ENCODE peak calls at places on chromosome 12, in six cellular contexts. M is fibroblast of lung, T is left ventricle myocardium inferior, H is endothelial cell of umbilical vein, Z is left lung, C is neuronal stem cell. J is an unnamed sample. For H3K9me3, the result is how much of the 10 kb centered on the place peaks cover.

GRCh38 chr12:6262211-6262610 is 48.3 kb upstream of the PLEKHG6 start:
- DNase-seq in M (no peak), T (no peak), H (no peak), Z (no peak), C (no peak), J (no peak)

GRCh38 chr12:38961683-38962082 is 56.3 kb upstream of the CPNE8 start:
- DNase-seq in M (no peak), T (no peak), H (no peak), Z (no peak), C (no peak), J (no peak)

GRCh38 chr12:575948-576612 is 87.2 kb downstream of the NINJ2 start:
- DNase-seq in M (peak), T (peak), H (peak), Z (peak), C (peak), J (no peak)

GRCh38 chr12:92927436-92928116 is 1.5 kb downstream of the EEA1 start:
- DNase-seq in M (peak), T (no peak), H (peak), Z (no peak), C (no peak), J (no peak)

GRCh38 chr12:25051583-25052190 is 102.8 kb upstream of the BCAT1 start:
- DNase-seq in M (no peak), T (no peak), H (no peak), Z (no peak), C (no peak), J (no peak)

GRCh38 chr12:121495746-121496145 is 85.1 kb downstream of the KDM2B start:
- DNase-seq in M (no peak), T (no peak), H (no peak), Z (no peak), C (no peak), J (no peak)

GRCh38 chr12:96141216-96141944 is 52.8 kb upstream of the ELK3 start:
- DNase-seq in M (peak), T (no peak), H (peak), Z (no peak), C (no peak), J (no peak)

GRCh38 chr12:56126732-56127239 is 1.3 kb upstream of the ESYT1 start:
- DNase-seq in M (no peak), T (no peak), H (peak), Z (no peak), C (no peak), J (no peak)

GRCh38 chr12:97556201-97556824 is 93.7 kb downstream of the RMST start:
- DNase-seq in M (peak), T (peak), H (peak), Z (peak), C (no peak), J (no peak)

GRCh38 chr12:116172224-116172849 is 105.2 kb downstream of the MED13L start:
- DNase-seq in M (no peak), T (no peak), H (peak), Z (no peak), C (no peak), J (no peak)

GRCh38 chr12:93062100-93062419 is 133.0 kb upstream of the EEA1 start:
- DNase-seq in M (no peak), T (no peak), H (no peak), Z (no peak), C (no peak), J (no peak)

GRCh38 chr12:124695861-124696260 is 128.4 kb upstream of the NCOR2 start:
- DNase-seq in M (peak), T (peak), H (no peak), Z (no peak), C (no peak), J (no peak)

GRCh38 chr12:76266797-76267196 is 81.4 kb downstream of the BBS10 start:
- DNase-seq in M (peak), T (peak), H (peak), Z (no peak), C (no peak), J (peak)

GRCh38 chr12:50083301-50083700 is 1.8 kb upstream of the SMARCD1 start:
- DNase-seq in M (no peak), T (no peak), H (no peak), Z (no peak), C (no peak), J (no peak)

GRCh38 chr12:45670339-45671065 is 59.0 kb upstream of the ARID2 start:
- DNase-seq in M (no peak), T (no peak), H (no peak), Z (no peak), C (no peak), J (no peak)

GRCh38 chr12:120928864-120929652 is 24.9 kb upstream of the SPPL3 start:
- DNase-seq in M (no peak), T (no peak), H (no peak), Z (no peak), C (no peak), J (no peak)

GRCh38 chr12:52692253-52692652 is 11.1 kb downstream of the KRT77 start:
- DNase-seq in M (no peak), T (no peak), H (no peak), Z (no peak), C (no peak), J (no peak)

GRCh38 chr12:7093892-7094291 is 1.6 kb upstream of the C1R start:
- DNase-seq in M (no peak), T (no peak), H (no peak), Z (no peak), C (no peak), J (no peak)

GRCh38 chr12:29226621-29227020 is 77.5 kb downstream of the FAR2 start:
- DNase-seq in M (peak), T (no peak), H (no peak), Z (no peak), C (no peak), J (no peak)

GRCh38 chr12:108832730-108833354 is 24.5 kb downstream of the SSH1 start:
- DNase-seq in M (peak), T (peak), H (peak), Z (no peak), C (no peak), J (peak)

GRCh38 chr12:13250416-13250815 is 53.9 kb downstream of the EMP1 start:
- DNase-seq in M (peak), T (no peak), H (no peak), Z (no peak), C (no peak), J (peak)

GRCh38 chr12:83461326-83461985 is 774.8 kb downstream of the TMTC2 start:
- DNase-seq in M (peak), T (no peak), H (no peak), Z (no peak), C (no peak), J (no peak)

GRCh38 chr12:10073266-10073665 is 25.5 kb downstream of the CLEC1A start:
- DNase-seq in M (no peak), T (no peak), H (no peak), Z (no peak), C (no peak), J (no peak)

GRCh38 chr12:25130741-25131188 is 64.2 kb downstream of the DNAI7 start:
- DNase-seq in M (peak), T (no peak), H (peak), Z (no peak), C (peak), J (peak)

GRCh38 chr12:112761366-112761986 is 30.1 kb upstream of the RPH3A start:
- DNase-seq in M (no peak), T (no peak), H (no peak), Z (no peak), C (no peak), J (no peak)

GRCh38 chr12:52380271-52380694 is 5.2 kb downstream of the KRT84 start:
- DNase-seq in M (no peak), T (no peak), H (peak), Z (no peak), C (no peak), J (no peak)

GRCh38 chr12:107607464-107608392 is 77.9 kb upstream of the PWP1 start:
- DNase-seq in M (peak), T (peak), H (peak), Z (peak), C (peak), J (peak)

GRCh38 chr12:115000038-115000437 is 316.1 kb upstream of the TBX3 start:
- DNase-seq in M (peak), T (no peak), H (no peak), Z (no peak), C (no peak), J (no peak)

GRCh38 chr12:60398547-60398946 is 802.7 kb downstream of the SLC16A7 start:
- DNase-seq in M (no peak), T (no peak), H (no peak), Z (no peak), C (no peak), J (no peak)

GRCh38 chr12:53725824-53726223 is 1.4 kb downstream of the CALCOCO1 start:
- DNase-seq in M (peak), T (no peak), H (no peak), Z (no peak), C (no peak), J (no peak)

GRCh38 chr12:48780381-48781025 is 8.4 kb downstream of the ADCY6 start:
- DNase-seq in M (no peak), T (no peak), H (no peak), Z (peak), C (no peak), J (no peak)
- H3K27ac ChIP-seq in M (peak), T (peak), H (peak), Z (no peak), C (no peak), J (peak)

GRCh38 chr12:34391771-34392581 is 369.7 kb downstream of the ALG10 start:
- DNase-seq in M (no peak), T (peak), H (no peak), Z (peak), C (no peak), J (no peak)
- H3K9me3 ChIP-seq in M (under half), T (half or more), H (under half), Z (half or more), C (half or more), J (half or more)

DNA sequence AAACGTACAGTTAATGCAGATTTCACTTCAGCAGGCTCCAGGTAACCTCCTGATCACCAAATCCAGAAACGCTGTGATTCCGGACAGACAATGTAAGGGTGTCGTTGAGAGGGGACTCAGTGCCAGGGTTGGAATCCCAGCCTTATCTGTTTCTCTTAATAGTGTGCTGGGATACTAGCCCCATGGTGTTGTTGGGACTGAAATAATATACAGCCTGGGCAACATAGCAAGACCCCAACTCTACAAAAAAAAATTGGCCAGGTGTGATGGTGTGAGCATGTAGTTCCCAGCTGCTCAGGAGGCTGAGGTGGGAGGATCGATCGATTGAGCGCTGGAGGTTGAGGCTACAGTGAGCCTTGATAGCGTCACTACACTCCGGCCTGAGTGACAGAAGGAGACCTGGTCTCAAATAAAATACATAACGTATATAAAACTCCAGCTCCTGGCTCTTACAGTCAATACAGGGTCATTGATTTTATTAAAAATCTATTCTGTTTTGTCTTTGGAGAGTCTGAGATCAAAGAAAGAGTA is 1.3 kb downstream of the PEBP1 start:
- DNase-seq in M (no peak), T (no peak), H (no peak), Z (no peak), C (no peak), J (no peak)
- H3K27ac ChIP-seq in M (peak), T (peak), H (peak), Z (peak), C (no peak), J (peak)

GRCh38 chr12:34598851-34599529 is 576.7 kb downstream of the ALG10 start:
- DNase-seq in M (no peak), T (no peak), H (no peak), Z (peak), C (no peak), J (no peak)

GRCh38 chr12:34595749-34596733 is 573.7 kb downstream of the ALG10 start:
- DNase-seq in M (no peak), T (no peak), H (no peak), Z (peak), C (no peak), J (no peak)

GRCh38 chr12:34597548-34598351 is 575.5 kb downstream of the ALG10 start:
- DNase-seq in M (no peak), T (no peak), H (no peak), Z (peak), C (no peak), J (no peak)

GRCh38 chr12:34599530-34600513 is 577.5 kb downstream of the ALG10 start:
- DNase-seq in M (no peak), T (no peak), H (no peak), Z (peak), C (no peak), J (no peak)

GRCh38 chr12:34598352-34598827 is 576.1 kb downstream of the ALG10 start:
- DNase-seq in M (no peak), T (no peak), H (no peak), Z (no peak), C (no peak), J (no peak)
- H3K9me3 ChIP-seq in M (under half), T (half or more), H (under half), Z (half or more), C (half or more), J (half or more)

J was measured in AG04450.